ENCODE peak calls at places on chromosome 6, in four cellular contexts. One of them, this sample, is unnamed.

GRCh38 chr6:13058043-13058442 is 270.3 kb downstream of the TBC1D7 start:
- DNase-seq in stimulated activated CD8-positive, alpha-beta memory T cell treated with anti-CD3 and anti-CD28 coated beads, Interleukin-15, amount 100 ng/mL, for 1 hour: no peak
- DNase-seq in stromal cell of bone marrow: no peak
- DNase-seq in pons: no peak
- DNase-seq in this sample: no peak

GRCh38 chr6:43623880-43624785 is 4.9 kb downstream of the GTPBP2 start:
- DNase-seq in stimulated activated CD8-positive, alpha-beta memory T cell treated with anti-CD3 and anti-CD28 coated beads, Interleukin-15, amount 100 ng/mL, for 1 hour: no peak
- DNase-seq in stromal cell of bone marrow: no peak
- DNase-seq in pons: no peak
- DNase-seq in this sample: no peak

GRCh38 chr6:5671162-5671561 is 335.6 kb downstream of the NRN1 start:
- DNase-seq in stimulated activated CD8-positive, alpha-beta memory T cell treated with anti-CD3 and anti-CD28 coated beads, Interleukin-15, amount 100 ng/mL, for 1 hour: no peak
- DNase-seq in stromal cell of bone marrow: no peak
- DNase-seq in pons: peak
- DNase-seq in this sample: peak

GRCh38 chr6:139525415-139525814 is 151.0 kb upstream of the CITED2 start:
- DNase-seq in stimulated activated CD8-positive, alpha-beta memory T cell treated with anti-CD3 and anti-CD28 coated beads, Interleukin-15, amount 100 ng/mL, for 1 hour: no peak
- DNase-seq in stromal cell of bone marrow: no peak
- DNase-seq in pons: no peak
- DNase-seq in this sample: no peak

GRCh38 chr6:30914854-30915590 is 984 bp downstream of the VARS2 start:
- DNase-seq in stimulated activated CD8-positive, alpha-beta memory T cell treated with anti-CD3 and anti-CD28 coated beads, Interleukin-15, amount 100 ng/mL, for 1 hour: no peak
- DNase-seq in stromal cell of bone marrow: no peak
- DNase-seq in pons: peak
- DNase-seq in this sample: no peak

GRCh38 chr6:90216081-90216977 is 80.3 kb downstream of the BACH2 start:
- DNase-seq in stimulated activated CD8-positive, alpha-beta memory T cell treated with anti-CD3 and anti-CD28 coated beads, Interleukin-15, amount 100 ng/mL, for 1 hour: no peak
- DNase-seq in stromal cell of bone marrow: no peak
- DNase-seq in pons: peak
- DNase-seq in this sample: no peak

GRCh38 chr6:89118931-89119330 is 1.1 kb upstream of the SRSF12 start:
- DNase-seq in stimulated activated CD8-positive, alpha-beta memory T cell treated with anti-CD3 and anti-CD28 coated beads, Interleukin-15, amount 100 ng/mL, for 1 hour: no peak
- DNase-seq in stromal cell of bone marrow: no peak
- DNase-seq in pons: no peak
- DNase-seq in this sample: no peak

GRCh38 chr6:89400912-89401399 is 11.1 kb downstream of the RRAGD start:
- DNase-seq in stimulated activated CD8-positive, alpha-beta memory T cell treated with anti-CD3 and anti-CD28 coated beads, Interleukin-15, amount 100 ng/mL, for 1 hour: no peak
- DNase-seq in stromal cell of bone marrow: no peak
- DNase-seq in pons: peak
- DNase-seq in this sample: no peak

GRCh38 chr6:151391471-151392428 is at the start of gene ZBTB2:
- DNase-seq in stimulated activated CD8-positive, alpha-beta memory T cell treated with anti-CD3 and anti-CD28 coated beads, Interleukin-15, amount 100 ng/mL, for 1 hour: peak
- DNase-seq in stromal cell of bone marrow: no peak
- DNase-seq in pons: peak
- DNase-seq in this sample: no peak

GRCh38 chr6:108170607-108171290 is 4.9 kb downstream of the NR2E1 start:
- DNase-seq in stimulated activated CD8-positive, alpha-beta memory T cell treated with anti-CD3 and anti-CD28 coated beads, Interleukin-15, amount 100 ng/mL, for 1 hour: no peak
- DNase-seq in stromal cell of bone marrow: no peak
- DNase-seq in pons: no peak
- DNase-seq in this sample: no peak

GRCh38 chr6:33779305-33779704 is 9.6 kb downstream of the LEMD2 start:
- DNase-seq in stimulated activated CD8-positive, alpha-beta memory T cell treated with anti-CD3 and anti-CD28 coated beads, Interleukin-15, amount 100 ng/mL, for 1 hour: no peak
- DNase-seq in stromal cell of bone marrow: no peak
- DNase-seq in pons: no peak
- DNase-seq in this sample: no peak

GRCh38 chr6:34466242-34467185 is 638 bp downstream of the PACSIN1 start:
- DNase-seq in stimulated activated CD8-positive, alpha-beta memory T cell treated with anti-CD3 and anti-CD28 coated beads, Interleukin-15, amount 100 ng/mL, for 1 hour: no peak
- DNase-seq in stromal cell of bone marrow: no peak
- DNase-seq in pons: no peak
- DNase-seq in this sample: no peak

GRCh38 chr6:127457444-127458064 is 1.6 kb downstream of the KIAA0408 start:
- DNase-seq in stimulated activated CD8-positive, alpha-beta memory T cell treated with anti-CD3 and anti-CD28 coated beads, Interleukin-15, amount 100 ng/mL, for 1 hour: no peak
- DNase-seq in stromal cell of bone marrow: peak
- DNase-seq in pons: peak
- DNase-seq in this sample: no peak

GRCh38 chr6:43890197-43891062 is 120.4 kb downstream of the VEGFA start:
- DNase-seq in stimulated activated CD8-positive, alpha-beta memory T cell treated with anti-CD3 and anti-CD28 coated beads, Interleukin-15, amount 100 ng/mL, for 1 hour: no peak
- DNase-seq in stromal cell of bone marrow: no peak
- DNase-seq in pons: no peak
- DNase-seq in this sample: no peak

GRCh38 chr6:7917729-7918128 is 7.1 kb upstream of the TXNDC5 start:
- DNase-seq in stimulated activated CD8-positive, alpha-beta memory T cell treated with anti-CD3 and anti-CD28 coated beads, Interleukin-15, amount 100 ng/mL, for 1 hour: no peak
- DNase-seq in stromal cell of bone marrow: no peak
- DNase-seq in pons: no peak
- DNase-seq in this sample: no peak

GRCh38 chr6:129331450-129332138 is 378.4 kb downstream of the ARHGAP18 start:
- DNase-seq in stimulated activated CD8-positive, alpha-beta memory T cell treated with anti-CD3 and anti-CD28 coated beads, Interleukin-15, amount 100 ng/mL, for 1 hour: no peak
- DNase-seq in stromal cell of bone marrow: peak
- DNase-seq in pons: no peak
- DNase-seq in this sample: no peak

GRCh38 chr6:108120311-108120710 is 45.5 kb upstream of the NR2E1 start:
- DNase-seq in stimulated activated CD8-positive, alpha-beta memory T cell treated with anti-CD3 and anti-CD28 coated beads, Interleukin-15, amount 100 ng/mL, for 1 hour: no peak
- DNase-seq in stromal cell of bone marrow: no peak
- DNase-seq in pons: no peak
- DNase-seq in this sample: no peak

GRCh38 chr6:80488190-80488589 is 381.7 kb downstream of the BCKDHB start:
- DNase-seq in stimulated activated CD8-positive, alpha-beta memory T cell treated with anti-CD3 and anti-CD28 coated beads, Interleukin-15, amount 100 ng/mL, for 1 hour: no peak
- DNase-seq in stromal cell of bone marrow: no peak
- DNase-seq in pons: no peak
- DNase-seq in this sample: no peak

GRCh38 chr6:116616757-116617093 is 446 bp downstream of the RSPH4A start:
- DNase-seq in stimulated activated CD8-positive, alpha-beta memory T cell treated with anti-CD3 and anti-CD28 coated beads, Interleukin-15, amount 100 ng/mL, for 1 hour: no peak
- DNase-seq in stromal cell of bone marrow: no peak
- DNase-seq in pons: no peak
- DNase-seq in this sample: no peak

GRCh38 chr6:42313038-42313437 is 95.4 kb upstream of the MRPS10 start:
- DNase-seq in stimulated activated CD8-positive, alpha-beta memory T cell treated with anti-CD3 and anti-CD28 coated beads, Interleukin-15, amount 100 ng/mL, for 1 hour: no peak
- DNase-seq in stromal cell of bone marrow: no peak
- DNase-seq in pons: no peak
- DNase-seq in this sample: no peak

GRCh38 chr6:56555438-56555872 is 87.2 kb downstream of the DST start:
- DNase-seq in stimulated activated CD8-positive, alpha-beta memory T cell treated with anti-CD3 and anti-CD28 coated beads, Interleukin-15, amount 100 ng/mL, for 1 hour: no peak
- DNase-seq in stromal cell of bone marrow: no peak
- DNase-seq in pons: no peak
- DNase-seq in this sample: no peak

GRCh38 chr6:64250126-64250525 is 614.5 kb downstream of the PHF3 start:
- DNase-seq in stimulated activated CD8-positive, alpha-beta memory T cell treated with anti-CD3 and anti-CD28 coated beads, Interleukin-15, amount 100 ng/mL, for 1 hour: no peak
- DNase-seq in stromal cell of bone marrow: no peak
- DNase-seq in pons: no peak
- DNase-seq in this sample: no peak

GRCh38 chr6:158121335-158121734 is 46.7 kb downstream of the SERAC1 start:
- DNase-seq in stimulated activated CD8-positive, alpha-beta memory T cell treated with anti-CD3 and anti-CD28 coated beads, Interleukin-15, amount 100 ng/mL, for 1 hour: no peak
- DNase-seq in stromal cell of bone marrow: no peak
- DNase-seq in pons: no peak
- DNase-seq in this sample: no peak

GRCh38 chr6:148200302-148200701 is 142.3 kb upstream of the SASH1 start:
- DNase-seq in stimulated activated CD8-positive, alpha-beta memory T cell treated with anti-CD3 and anti-CD28 coated beads, Interleukin-15, amount 100 ng/mL, for 1 hour: no peak
- DNase-seq in stromal cell of bone marrow: no peak
- DNase-seq in pons: peak
- DNase-seq in this sample: no peak

GRCh38 chr6:160226118-160226541 is 32.5 kb downstream of the SLC22A2 start:
- DNase-seq in stimulated activated CD8-positive, alpha-beta memory T cell treated with anti-CD3 and anti-CD28 coated beads, Interleukin-15, amount 100 ng/mL, for 1 hour: no peak
- DNase-seq in stromal cell of bone marrow: no peak
- DNase-seq in pons: no peak
- DNase-seq in this sample: no peak

GRCh38 chr6:39941138-39941537 is 6.9 kb upstream of the MOCS1 start:
- DNase-seq in stimulated activated CD8-positive, alpha-beta memory T cell treated with anti-CD3 and anti-CD28 coated beads, Interleukin-15, amount 100 ng/mL, for 1 hour: no peak
- DNase-seq in stromal cell of bone marrow: no peak
- DNase-seq in pons: no peak
- DNase-seq in this sample: no peak

GRCh38 chr6:149830731-149831379 is 33.3 kb downstream of the LRP11 start:
- DNase-seq in stimulated activated CD8-positive, alpha-beta memory T cell treated with anti-CD3 and anti-CD28 coated beads, Interleukin-15, amount 100 ng/mL, for 1 hour: no peak
- DNase-seq in stromal cell of bone marrow: peak
- DNase-seq in pons: peak
- DNase-seq in this sample: no peak

GRCh38 chr6:53311586-53311935 is 37.2 kb downstream of the ELOVL5 start:
- DNase-seq in stimulated activated CD8-positive, alpha-beta memory T cell treated with anti-CD3 and anti-CD28 coated beads, Interleukin-15, amount 100 ng/mL, for 1 hour: no peak
- DNase-seq in stromal cell of bone marrow: no peak
- DNase-seq in pons: no peak
- DNase-seq in this sample: no peak

GRCh38 chr6:96468681-96469224 is 52.9 kb upstream of the UFL1 start:
- DNase-seq in stimulated activated CD8-positive, alpha-beta memory T cell treated with anti-CD3 and anti-CD28 coated beads, Interleukin-15, amount 100 ng/mL, for 1 hour: no peak
- DNase-seq in stromal cell of bone marrow: no peak
- DNase-seq in pons: peak
- DNase-seq in this sample: no peak

GRCh38 chr6:43779864-43780260 is 9.9 kb downstream of the VEGFA start:
- DNase-seq in stimulated activated CD8-positive, alpha-beta memory T cell treated with anti-CD3 and anti-CD28 coated beads, Interleukin-15, amount 100 ng/mL, for 1 hour: no peak
- DNase-seq in stromal cell of bone marrow: no peak
- DNase-seq in pons: no peak
- DNase-seq in this sample: no peak

This sample was measured in CMK.